ENCODE peak calls at places on chromosomes 5 and 9, in nine cellular contexts. Y, O, T, I, E, M, K, U and Z are unnamed samples.

GRCh38 chr9:78557540-78557939 is 260.6 kb downstream of the PSAT1 start:
- DNase-seq in M (no peak), I (no peak), K (no peak), E (no peak), T (no peak), U (no peak), O (no peak), Y (no peak), Z (no peak)

GRCh38 chr9:23826120-23826629 is at the start of gene ELAVL2:
- DNase-seq in E (no peak), M (peak), O (peak), I (no peak), T (peak), U (peak), K (no peak), Y (peak), Z (no peak)

GRCh38 chr9:135662758-135663450 is at the start of gene LCN9:
- DNase-seq in U (peak), K (no peak), E (no peak), Y (no peak), M (no peak), T (peak), O (no peak), I (no peak), Z (no peak)

GRCh38 chr5:87048156-87048555 is 219.5 kb upstream of the RASA1 start:
- DNase-seq in M (no peak), T (no peak), K (no peak), Y (no peak), U (no peak), O (peak), E (peak), I (peak), Z (no peak)

GRCh38 chr5:67516959-67517358 is 320.4 kb upstream of the CD180 start:
- DNase-seq in U (no peak), O (peak), T (no peak), I (no peak), Y (no peak), K (no peak), M (peak), E (no peak), Z (no peak)

GRCh38 chr9:136088481-136088938 is 6.6 kb downstream of the NACC2 start:
- DNase-seq in T (no peak), U (peak), K (no peak), I (no peak), M (no peak), Y (no peak), E (no peak), O (no peak), Z (peak)

GRCh38 chr9:134317431-134318414 is 8.5 kb upstream of the RXRA start:
- DNase-seq in I (peak), O (no peak), Y (no peak), E (no peak), M (no peak), K (no peak), T (no peak), U (no peak), Z (peak)

GRCh38 chr9:137095664-137096517 is 9.1 kb downstream of the MAN1B1 start:
- DNase-seq in T (no peak), E (no peak), U (peak), K (no peak), M (no peak), O (no peak), I (peak), Y (no peak), Z (peak)

GRCh38 chr5:141783599-141784296 is 94.5 kb downstream of the PCDH1 start:
- DNase-seq in T (no peak), I (no peak), O (peak), E (no peak), U (no peak), Y (peak), K (no peak), M (no peak), Z (no peak)

GRCh38 chr5:74517700-74518099 is 122.8 kb downstream of the ENC1 start:
- DNase-seq in I (no peak), E (no peak), K (no peak), Y (no peak), U (no peak), T (no peak), M (peak), O (no peak), Z (no peak)

GRCh38 chr5:171201285-171201684 is 107.8 kb upstream of the TLX3 start:
- DNase-seq in T (no peak), Y (no peak), K (no peak), I (no peak), O (no peak), U (peak), M (no peak), E (no peak), Z (no peak)

GRCh38 chr5:122295138-122295537 is 16.9 kb upstream of the SNCAIP start:
- DNase-seq in T (no peak), K (peak), Y (peak), O (peak), U (peak), M (peak), E (peak), I (peak), Z (peak)

GRCh38 chr5:67536892-67537291 is 340.3 kb upstream of the CD180 start:
- DNase-seq in U (no peak), M (peak), K (no peak), O (no peak), T (no peak), Y (no peak), I (no peak), E (no peak), Z (no peak)

GRCh38 chr5:115977988-115978387 is 15.7 kb downstream of the LVRN start:
- DNase-seq in U (no peak), E (no peak), O (no peak), T (no peak), I (no peak), M (peak), Y (no peak), K (no peak), Z (no peak)

GRCh38 chr9:81613002-81613750 is 76.2 kb downstream of the TLE1 start:
- DNase-seq in U (peak), K (no peak), E (no peak), M (peak), O (no peak), I (no peak), T (no peak), Y (no peak), Z (no peak)

GRCh38 chr5:142845954-142846398 is 75.8 kb downstream of the ARHGAP26 start:
- DNase-seq in E (no peak), U (no peak), K (no peak), O (no peak), I (no peak), M (no peak), T (no peak), Y (no peak), Z (no peak)

GRCh38 chr9:14520341-14520740 is 172.9 kb downstream of the ZDHHC21 start:
- DNase-seq in M (no peak), E (no peak), K (no peak), U (no peak), Y (no peak), T (no peak), I (no peak), O (no peak), Z (no peak)

GRCh38 chr5:15790446-15791005 is 290.5 kb downstream of the FBXL7 start:
- DNase-seq in U (no peak), Y (no peak), E (no peak), T (no peak), M (peak), I (no peak), K (no peak), O (no peak), Z (no peak)

GRCh38 chr9:105126233-105126632 is 118.2 kb upstream of the SLC44A1 start:
- DNase-seq in K (no peak), O (no peak), I (no peak), M (no peak), Y (no peak), U (no peak), T (no peak), E (no peak), Z (no peak)

GRCh38 chr9:83523684-83524083 is 14.5 kb downstream of the FRMD3 start:
- DNase-seq in U (no peak), E (no peak), M (no peak), Y (no peak), I (no peak), O (no peak), T (no peak), K (no peak), Z (no peak)

GRCh38 chr5:158317507-158317906 is 458.6 kb upstream of the CLINT1 start:
- DNase-seq in I (no peak), O (no peak), U (no peak), K (no peak), E (no peak), T (no peak), M (no peak), Y (no peak), Z (no peak)

GRCh38 chr5:68251386-68251785 is 35.8 kb downstream of the PIK3R1 start:
- DNase-seq in M (peak), Y (no peak), O (no peak), T (no peak), K (no peak), U (no peak), I (peak), E (no peak), Z (no peak)

GRCh38 chr9:136363606-136364368 is at the start of gene DNLZ:
- DNase-seq in E (peak), U (peak), I (peak), T (peak), O (peak), K (peak), M (peak), Y (peak), Z (peak)

GRCh38 chr5:133365326-133365725 is 247.0 kb downstream of the FSTL4 start:
- DNase-seq in T (peak), Y (peak), I (no peak), K (no peak), E (no peak), M (no peak), O (no peak), U (peak), Z (peak)

GRCh38 chr9:130101963-130102362 is 48.3 kb downstream of the GPR107 start:
- DNase-seq in T (no peak), U (no peak), M (no peak), Y (no peak), K (no peak), I (no peak), E (no peak), O (no peak), Z (no peak)

GRCh38 chr9:17519761-17520160 is 59.1 kb upstream of the SH3GL2 start:
- DNase-seq in T (no peak), K (no peak), O (no peak), E (no peak), M (peak), I (peak), Y (no peak), U (no peak), Z (no peak)

GRCh38 chr9:89278997-89279739 is 31.8 kb upstream of the CKS2 start:
- DNase-seq in M (peak), Y (no peak), O (peak), E (peak), I (peak), K (peak), U (peak), T (no peak), Z (peak)

GRCh38 chr9:33227741-33228140 is 12.2 kb upstream of the SPINK4 start:
- DNase-seq in M (no peak), O (no peak), E (no peak), T (no peak), U (no peak), Y (no peak), I (no peak), K (no peak), Z (no peak)

GRCh38 chr5:170885281-170885680 is 23.5 kb downstream of the RANBP17 start:
- DNase-seq in O (no peak), U (no peak), Y (no peak), I (no peak), T (no peak), E (no peak), K (no peak), M (no peak), Z (no peak)

GRCh38 chr9:14306672-14307646 is 7.0 kb downstream of the NFIB start:
- DNase-seq in Y (no peak), K (no peak), M (no peak), E (no peak), T (no peak), I (no peak), U (no peak), O (no peak), Z (no peak)

GRCh38 chr5:168455201-168455600 is 31.1 kb upstream of the RARS1 start:
- DNase-seq in Y (no peak), E (no peak), M (no peak), T (no peak), I (no peak), K (no peak), U (no peak), O (no peak), Z (no peak)

GRCh38 chr5:96067902-96068614 is 106.4 kb upstream of the ELL2 start:
- DNase-seq in U (no peak), O (peak), K (no peak), T (no peak), I (peak), Y (no peak), E (peak), M (peak), Z (no peak)

DNA sequence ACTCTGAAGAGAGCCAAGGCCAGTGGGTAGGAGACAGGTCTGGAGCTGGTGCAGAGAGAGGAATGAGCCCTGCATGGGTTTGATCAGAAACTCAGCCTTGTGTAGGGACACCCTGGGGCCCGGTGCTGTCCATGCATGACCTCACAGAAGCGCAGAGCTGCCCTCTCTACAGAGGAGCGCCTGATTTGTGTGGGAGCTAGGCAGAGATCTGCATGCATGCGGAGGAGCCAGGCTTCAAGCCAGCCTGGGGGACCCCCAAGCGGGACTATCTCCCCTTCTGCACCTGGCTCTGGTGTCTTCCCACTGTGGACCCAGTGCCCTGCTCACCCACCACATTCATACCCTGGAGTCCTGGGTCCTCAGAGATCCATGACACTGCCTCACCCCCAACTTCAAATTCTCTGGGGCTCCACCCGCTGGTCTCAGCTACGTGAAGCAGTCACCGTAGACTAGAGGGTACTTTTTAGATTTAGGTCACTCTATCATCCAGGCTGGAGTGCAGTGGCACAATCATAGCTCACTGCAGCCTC is 2.6 kb upstream of the LCN2 start:
- DNase-seq in M (no peak), U (no peak), E (no peak), O (no peak), K (no peak), T (no peak), I (no peak), Y (no peak), Z (no peak)
- TF ChIP-seq MAX in M (no peak), U (no peak), E (no peak), O (no peak), K (no peak), T (no peak), I (no peak), Y (no peak), Z (no peak)

GRCh38 chr5:16856531-16856930 is 79.6 kb downstream of the MYO10 start:
- DNase-seq in U (no peak), M (no peak), Y (no peak), E (no peak), I (peak), K (no peak), O (peak), T (no peak), Z (no peak)

GRCh38 chr5:16852251-16853005 is 83.7 kb downstream of the MYO10 start:
- DNase-seq in M (no peak), E (no peak), O (no peak), T (no peak), U (no peak), K (no peak), I (no peak), Y (no peak), Z (no peak)

GRCh38 chr5:16854351-16854750 is 81.7 kb downstream of the MYO10 start:
- DNase-seq in T (no peak), I (no peak), K (no peak), M (no peak), Y (no peak), U (no peak), E (no peak), O (no peak), Z (no peak)

GRCh38 chr5:16855475-16855874 is 80.6 kb downstream of the MYO10 start:
- DNase-seq in O (no peak), I (no peak), E (no peak), T (no peak), U (peak), M (peak), K (no peak), Y (no peak), Z (no peak)

GRCh38 chr5:16853511-16853910 is 82.6 kb downstream of the MYO10 start:
- DNase-seq in E (no peak), Y (no peak), U (no peak), M (no peak), I (no peak), T (no peak), K (no peak), O (no peak), Z (no peak)
- TF ChIP-seq MAX in E (no peak), Y (no peak), U (no peak), M (no peak), I (no peak), T (no peak), K (no peak), O (no peak), Z (no peak)

DNA sequence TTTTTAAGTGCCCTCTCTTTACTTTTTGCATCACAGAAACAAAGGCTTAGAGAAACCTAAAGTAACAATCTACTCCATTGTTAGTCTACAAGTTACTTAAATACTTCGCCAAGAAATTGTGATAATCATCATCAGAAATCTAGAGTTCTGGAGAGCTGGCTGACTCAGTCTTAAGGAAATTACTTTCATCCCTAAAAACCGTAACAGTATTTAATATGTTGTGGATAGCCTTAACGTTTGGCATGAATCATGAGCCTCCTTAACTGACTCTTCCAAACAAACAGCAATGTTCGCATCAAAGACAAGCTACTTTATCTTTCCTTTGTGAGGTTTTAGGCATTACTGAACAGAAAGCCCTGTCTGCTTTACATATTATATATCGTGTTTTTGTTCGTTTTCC is 128.7 kb downstream of the NIPBL start:
- DNase-seq in E (no peak), O (no peak), U (no peak), M (peak), I (no peak), K (no peak), T (no peak), Y (no peak), Z (no peak)
- TF ChIP-seq MAX in E (no peak), O (no peak), U (no peak), M (no peak), I (no peak), K (no peak), T (no peak), Y (no peak), Z (no peak)

DNA sequence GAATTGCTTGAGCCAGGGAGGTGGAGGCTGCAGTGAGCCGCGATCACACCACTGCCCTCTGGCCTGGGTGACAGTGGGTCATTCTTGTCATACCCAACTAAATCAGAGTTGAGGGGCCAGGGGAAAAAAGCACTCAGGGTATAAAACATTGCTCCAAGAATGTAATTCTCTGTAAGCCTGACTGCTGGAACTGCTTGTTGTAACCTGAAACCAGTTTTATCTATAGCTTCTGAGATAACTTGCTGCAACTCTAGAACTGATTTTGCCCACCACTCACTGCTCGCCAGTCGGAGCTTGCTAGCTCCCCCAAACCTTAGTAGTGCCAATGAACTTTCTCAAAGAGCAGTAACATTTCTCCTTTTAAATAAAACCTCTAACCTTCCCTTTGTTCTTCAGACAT is 9.6 kb upstream of the MSH3 start:
- DNase-seq in T (no peak), I (no peak), O (no peak), E (no peak), U (no peak), M (no peak), Y (no peak), K (no peak), Z (no peak)
- TF ChIP-seq MAX in T (no peak), I (no peak), O (no peak), E (no peak), U (no peak), M (no peak), Y (no peak), K (no peak), Z (no peak)

DNA sequence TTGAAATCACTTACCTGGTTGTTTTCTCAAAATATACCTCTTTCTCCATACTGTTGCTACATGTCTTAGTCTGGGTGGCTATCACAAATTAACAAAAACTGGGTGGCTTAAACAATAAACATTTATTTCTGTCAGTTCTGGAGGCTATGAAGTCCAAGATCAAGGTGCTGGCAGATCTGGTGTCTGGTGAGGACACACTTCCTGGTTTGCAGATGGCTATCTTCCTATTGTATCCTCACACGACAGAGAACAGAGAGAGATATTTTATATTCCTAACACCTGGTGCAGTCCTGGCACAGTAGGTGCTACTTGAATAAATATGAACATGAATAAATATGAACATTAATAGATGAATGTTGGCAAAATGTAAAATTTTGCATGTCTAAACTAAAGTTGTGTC is 164.3 kb upstream of the ACOT12 start:
- DNase-seq in Y (no peak), O (no peak), E (no peak), M (no peak), U (no peak), K (no peak), T (no peak), I (no peak), Z (no peak)
- TF ChIP-seq MAX in Y (no peak), O (no peak), E (no peak), M (no peak), U (no peak), K (no peak), T (no peak), I (no peak), Z (no peak)

GRCh38 chr5:79858097-79858723 is 132.9 kb downstream of the MTX3 start:
- DNase-seq in O (peak), M (peak), U (peak), E (peak), K (peak), Y (peak), T (peak), I (peak), Z (peak)
- TF ChIP-seq MAX in O (no peak), M (no peak), U (no peak), E (peak), K (no peak), Y (no peak), T (no peak), I (no peak), Z (no peak)